ENCODE peak calls at places on chromosomes 1 and 21, in seven cellular contexts. U, Y, M, X, I, L and O are unnamed samples.

GRCh38 chr1:30807318-30808066 is 49.9 kb upstream of the LAPTM5 start:
- DNase-seq in U (no peak), Y (no peak), M (peak), X (no peak), I (no peak), L (no peak), O (no peak)

GRCh38 chr1:228463559-228464455 is 23.4 kb upstream of the RNF187 start:
- DNase-seq in U (no peak), Y (peak), M (peak), X (peak), I (peak), L (peak), O (peak)

GRCh38 chr1:112465122-112465521 is 43.6 kb upstream of the WNT2B start:
- DNase-seq in U (peak), Y (peak), M (peak), X (no peak), I (no peak), L (no peak), O (no peak)

GRCh38 chr1:180343931-180344406 is 113.9 kb downstream of the LHX4 start:
- DNase-seq in U (peak), Y (peak), M (peak), X (peak), I (peak), L (no peak), O (no peak)

GRCh38 chr1:186978596-186979556 is 150.1 kb downstream of the PLA2G4A start:
- DNase-seq in U (no peak), Y (no peak), M (no peak), X (no peak), I (no peak), L (no peak), O (no peak)

GRCh38 chr1:93805027-93805426 is 74.0 kb downstream of the DNTTIP2 start:
- DNase-seq in U (peak), Y (peak), M (peak), X (no peak), I (no peak), L (no peak), O (no peak)

GRCh38 chr1:216521477-216521876 is 98.2 kb upstream of the USH2A start:
- DNase-seq in U (no peak), Y (no peak), M (no peak), X (no peak), I (no peak), L (no peak), O (no peak)

GRCh38 chr21:36171741-36172331 is 15.2 kb downstream of the DOP1B start:
- DNase-seq in U (no peak), Y (peak), M (no peak), X (no peak), I (no peak), L (no peak), O (no peak)

GRCh38 chr1:33137800-33138199 is 44.0 kb downstream of the TRIM62 start:
- DNase-seq in U (no peak), Y (peak), M (peak), X (no peak), I (peak), L (no peak), O (no peak)

GRCh38 chr1:226110249-226111108 is 48.0 kb downstream of the H3-3A start:
- DNase-seq in U (peak), Y (peak), M (peak), X (no peak), I (peak), L (peak), O (peak)

GRCh38 chr1:203361843-203362524 is 11.1 kb upstream of the FMOD start:
- DNase-seq in U (no peak), Y (peak), M (peak), X (no peak), I (peak), L (no peak), O (no peak)

GRCh38 chr21:42233067-42233981 is 14.4 kb downstream of the ABCG1 start:
- DNase-seq in U (peak), Y (peak), M (peak), X (peak), I (peak), L (peak), O (peak)

GRCh38 chr21:31099122-31099521 is 60.8 kb upstream of the KRTAP19-8 start:
- DNase-seq in U (no peak), Y (no peak), M (no peak), X (no peak), I (no peak), L (no peak), O (no peak)

GRCh38 chr1:23343246-23344110 is 606 bp downstream of the HNRNPR start:
- DNase-seq in U (peak), Y (peak), M (peak), X (no peak), I (peak), L (no peak), O (no peak)

GRCh38 chr1:51636765-51637522 is 20.1 kb downstream of the OSBPL9 start:
- DNase-seq in U (peak), Y (peak), M (peak), X (no peak), I (peak), L (no peak), O (no peak)

GRCh38 chr1:43381609-43382008 is 8.0 kb downstream of the MED8 start:
- DNase-seq in U (no peak), Y (no peak), M (no peak), X (no peak), I (no peak), L (no peak), O (no peak)

GRCh38 chr1:160373696-160374095 is 6.8 kb downstream of the NHLH1 start:
- DNase-seq in U (no peak), Y (peak), M (no peak), X (no peak), I (no peak), L (no peak), O (no peak)

GRCh38 chr1:174701565-174701964 is 253.8 kb downstream of the GPR52 start:
- DNase-seq in U (no peak), Y (no peak), M (no peak), X (no peak), I (no peak), L (no peak), O (no peak)

GRCh38 chr1:155192346-155193274 is 15.1 kb downstream of the THBS3 start:
- DNase-seq in U (no peak), Y (no peak), M (no peak), X (no peak), I (peak), L (no peak), O (no peak)

GRCh38 chr1:109763646-109764415 is at the start of gene EPS8L3:
- DNase-seq in U (no peak), Y (no peak), M (no peak), X (no peak), I (peak), L (no peak), O (no peak)

GRCh38 chr1:25442178-25442577 is 11.5 kb downstream of the MACO1 start:
- DNase-seq in U (peak), Y (peak), M (peak), X (no peak), I (peak), L (no peak), O (no peak)

GRCh38 chr1:155978973-155979429 is 654 bp upstream of the ARHGEF2 start:
- DNase-seq in U (no peak), Y (peak), M (peak), X (no peak), I (no peak), L (no peak), O (no peak)

GRCh38 chr1:104295516-104295915 is 545.8 kb downstream of the AMY1C start:
- DNase-seq in U (no peak), Y (no peak), M (no peak), X (no peak), I (no peak), L (no peak), O (no peak)

GRCh38 chr1:203547771-203548421 is 53.9 kb downstream of the OPTC start:
- DNase-seq in U (no peak), Y (no peak), M (no peak), X (no peak), I (no peak), L (no peak), O (no peak)

GRCh38 chr1:39642796-39643195 is 3.4 kb upstream of the HEYL start:
- DNase-seq in U (no peak), Y (peak), M (peak), X (no peak), I (no peak), L (no peak), O (no peak)

GRCh38 chr1:10772711-10773110 is 23.7 kb downstream of the CASZ1 start:
- DNase-seq in U (no peak), Y (no peak), M (no peak), X (no peak), I (no peak), L (no peak), O (no peak)
- TF ChIP-seq CTCF in U (no peak), Y (no peak), M (no peak), X (no peak), I (no peak), L (no peak), O (no peak)

DNA sequence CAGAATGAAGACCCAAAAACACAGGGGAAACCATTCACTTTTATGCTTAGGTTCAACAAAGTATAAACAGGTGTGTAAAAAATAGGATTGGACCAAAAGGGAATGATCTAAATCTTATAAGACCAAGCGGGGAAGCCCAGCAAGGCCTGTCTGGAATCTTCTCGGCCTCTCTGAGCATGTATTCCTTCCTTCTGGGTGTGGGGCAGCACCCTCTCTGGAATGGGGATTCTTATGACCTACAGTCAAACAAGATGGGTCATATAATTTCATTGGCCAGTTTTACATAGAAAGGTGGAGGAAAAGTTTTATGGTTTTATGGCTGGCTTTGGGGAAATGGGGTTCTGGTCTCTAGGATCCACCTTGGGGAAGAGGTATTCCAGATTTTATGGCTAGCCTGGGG is 11.2 kb downstream of the KCNK1 start:
- DNase-seq in U (no peak), Y (no peak), M (no peak), X (no peak), I (no peak), L (no peak), O (no peak)
- TF ChIP-seq CTCF in U (no peak), Y (no peak), M (no peak), X (no peak), I (no peak), L (no peak), O (no peak)

GRCh38 chr1:9577423-9577822 is 11.3 kb upstream of the TMEM201 start:
- DNase-seq in U (no peak), Y (no peak), M (no peak), X (no peak), I (no peak), L (no peak), O (no peak)

GRCh38 chr1:9576903-9577302 is 11.8 kb upstream of the TMEM201 start:
- DNase-seq in U (no peak), Y (no peak), M (no peak), X (no peak), I (no peak), L (no peak), O (no peak)

DNA sequence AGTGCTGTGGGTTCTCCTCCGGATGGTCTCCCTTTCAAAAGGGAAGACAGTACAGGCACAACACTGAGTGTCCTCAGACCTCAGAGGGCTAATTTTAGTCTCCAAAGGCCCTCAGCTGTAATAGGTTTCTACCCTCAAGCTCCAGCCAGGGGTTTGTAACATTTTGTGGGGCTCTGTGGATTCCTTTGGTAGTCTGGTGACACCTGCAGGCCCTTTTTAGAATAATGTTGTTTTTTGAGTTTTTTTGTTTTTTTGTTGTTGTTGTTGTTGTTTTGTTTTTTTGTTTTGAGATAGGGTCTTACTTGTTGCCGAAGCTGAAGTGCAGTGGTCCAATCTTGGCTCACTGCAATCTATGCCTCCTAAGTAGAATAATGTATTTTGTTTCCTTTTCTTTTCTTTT is 15.0 kb upstream of the TMEM201 start:
- DNase-seq in U (peak), Y (peak), M (peak), X (no peak), I (no peak), L (no peak), O (peak)
- TF ChIP-seq CTCF in U (peak), Y (peak), M (peak), X (peak), I (peak), L (peak), O (no peak)

DNA sequence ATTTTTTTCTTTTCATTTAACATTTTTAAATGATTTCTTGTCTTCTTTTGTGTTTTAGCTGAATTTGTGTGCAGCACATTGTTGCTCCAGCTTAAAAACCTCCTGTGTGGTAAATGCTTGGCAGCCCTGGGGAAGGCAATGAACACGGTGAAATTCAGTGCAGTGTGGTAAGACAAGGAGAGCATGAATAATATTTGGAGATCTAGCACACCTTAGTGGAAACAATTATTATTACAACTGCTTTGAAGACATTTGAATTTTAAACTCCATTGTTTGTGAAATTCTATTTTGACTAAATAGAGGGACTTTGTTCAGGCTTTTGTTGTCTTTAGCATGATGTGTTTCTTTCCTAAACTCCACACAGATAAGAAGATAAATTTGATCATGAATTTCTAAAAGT is 242.6 kb upstream of the CXADR start:
- DNase-seq in U (peak), Y (peak), M (peak), X (no peak), I (peak), L (no peak), O (no peak)
- TF ChIP-seq CTCF in U (no peak), Y (peak), M (peak), X (no peak), I (peak), L (no peak), O (no peak)

GRCh38 chr1:92748138-92748537 is 36.8 kb downstream of the EVI5 start:
- DNase-seq in U (no peak), Y (no peak), M (no peak), X (no peak), I (no peak), L (no peak), O (no peak)
- TF ChIP-seq CTCF in U (no peak), Y (no peak), M (no peak), X (no peak), I (no peak), L (no peak), O (no peak)

GRCh38 chr1:211518330-211519289 is 26.6 kb upstream of the RD3 start:
- DNase-seq in U (no peak), Y (no peak), M (no peak), X (peak), I (no peak), L (peak), O (peak)

GRCh38 chr1:211521102-211521815 is 29.3 kb upstream of the RD3 start:
- DNase-seq in U (no peak), Y (no peak), M (no peak), X (no peak), I (no peak), L (no peak), O (no peak)

GRCh38 chr1:211519602-211520001 is 27.6 kb upstream of the RD3 start:
- DNase-seq in U (no peak), Y (no peak), M (no peak), X (no peak), I (no peak), L (no peak), O (no peak)

GRCh38 chr1:211522804-211523203 is 30.8 kb upstream of the RD3 start:
- DNase-seq in U (no peak), Y (no peak), M (no peak), X (no peak), I (no peak), L (no peak), O (no peak)

DNA sequence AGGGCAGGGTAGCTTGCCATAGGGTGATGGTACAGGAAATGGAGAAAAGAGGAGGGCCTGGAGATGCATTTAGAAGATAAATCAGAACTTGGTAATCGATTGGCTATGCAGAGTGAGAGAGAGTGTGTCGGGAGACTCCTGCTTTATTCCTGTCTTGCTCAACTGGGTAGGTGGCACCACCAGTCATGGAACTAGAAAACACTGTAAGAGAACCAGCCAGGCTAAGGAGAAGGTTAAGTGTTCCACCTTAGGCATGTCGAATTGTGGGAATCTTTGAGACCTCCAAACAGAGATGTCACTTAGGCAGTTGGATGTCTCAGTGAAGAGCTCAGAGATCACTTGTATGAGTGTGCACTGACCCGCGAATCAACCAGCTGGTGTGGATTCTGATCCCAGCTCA is 28.7 kb upstream of the RD3 start:
- DNase-seq in U (no peak), Y (no peak), M (peak), X (no peak), I (no peak), L (no peak), O (no peak)
- TF ChIP-seq CTCF in U (peak), Y (no peak), M (no peak), X (no peak), I (no peak), L (no peak), O (no peak)

DNA sequence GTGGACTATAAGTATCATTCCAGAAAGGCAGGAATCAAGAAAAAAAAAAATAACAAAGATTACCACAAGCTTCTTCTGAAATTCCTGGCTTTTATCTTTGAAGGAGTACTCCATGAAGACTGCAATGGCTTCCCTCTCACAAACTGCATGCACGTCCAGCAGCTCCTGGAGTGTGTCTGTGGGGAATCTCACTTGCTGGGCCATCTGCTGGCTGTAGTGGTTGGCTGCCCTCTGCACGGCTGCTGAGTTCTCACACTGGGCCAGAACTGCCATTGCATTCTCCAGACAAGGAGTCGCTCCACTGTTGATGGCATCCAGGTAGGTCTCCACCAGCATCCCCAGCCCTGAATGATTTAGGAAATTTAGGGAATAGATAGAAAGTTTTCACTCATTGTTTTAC is 23.3 kb upstream of the GBP2 start:
- DNase-seq in U (peak), Y (peak), M (peak), X (no peak), I (peak), L (no peak), O (no peak)
- TF ChIP-seq CTCF in U (peak), Y (peak), M (peak), X (peak), I (peak), L (no peak), O (no peak)

GRCh38 chr1:67431156-67431765 is 1.1 kb upstream of the SERBP1 start:
- DNase-seq in U (no peak), Y (no peak), M (no peak), X (no peak), I (no peak), L (no peak), O (no peak)

GRCh38 chr1:67429011-67429527 is 1.1 kb downstream of the SERBP1 start:
- DNase-seq in U (no peak), Y (no peak), M (peak), X (no peak), I (peak), L (no peak), O (peak)

GRCh38 chr1:67431869-67432578 is 1.8 kb upstream of the SERBP1 start:
- DNase-seq in U (no peak), Y (no peak), M (no peak), X (no peak), I (no peak), L (no peak), O (no peak)

GRCh38 chr1:67429528-67430357 is 459 bp downstream of the SERBP1 start:
- DNase-seq in U (no peak), Y (no peak), M (peak), X (no peak), I (peak), L (peak), O (no peak)

DNA sequence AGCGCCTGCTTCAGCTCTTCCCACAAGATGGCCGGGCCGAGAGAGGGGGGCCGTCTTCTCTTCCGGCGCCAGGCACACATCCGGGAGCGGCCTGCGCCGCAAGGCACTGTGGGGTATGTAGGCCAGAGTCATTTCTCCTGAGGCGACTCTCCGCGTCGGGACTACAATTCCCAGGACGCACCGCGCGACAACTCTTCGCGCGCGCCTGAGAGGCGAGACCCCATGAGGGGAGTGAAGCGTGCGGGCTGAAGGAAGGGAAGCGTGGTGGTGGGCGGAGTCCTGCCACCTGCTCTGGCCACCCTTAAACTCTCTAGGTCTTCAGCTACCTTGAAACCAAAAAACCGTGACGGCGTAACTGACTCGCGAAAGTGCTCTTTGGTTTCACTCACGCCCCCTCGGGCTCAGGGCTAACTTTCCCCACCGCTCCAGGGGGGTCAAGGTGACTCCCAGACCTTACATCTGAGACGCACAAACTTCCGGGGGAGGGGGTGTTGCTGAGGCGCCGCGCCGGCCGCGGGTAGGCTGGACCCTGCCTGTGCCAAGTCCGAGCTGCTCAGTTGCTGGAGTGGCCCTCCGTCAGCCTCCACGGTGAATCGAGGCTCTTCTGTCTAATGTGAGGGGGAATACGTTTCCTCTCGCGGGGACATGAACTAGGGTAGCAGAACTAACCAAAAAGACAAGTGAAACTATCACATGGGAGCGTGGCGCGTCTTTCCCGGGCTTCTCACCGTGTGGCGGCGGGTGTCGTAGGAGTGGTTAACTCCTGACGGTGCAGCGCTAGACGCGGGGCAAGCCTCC is at the start of gene SERBP1:
- DNase-seq in U (peak), Y (peak), M (peak), X (peak), I (peak), L (peak), O (peak)
- TF ChIP-seq CTCF in U (no peak), Y (no peak), M (no peak), X (no peak), I (no peak), L (no peak), O (no peak)